ENCODE peak calls at places on chromosomes 13 and 19, in five cellular contexts. One of them, this sample, is unnamed.

GRCh38 chr13:100210966-100211710 is 122.2 kb downstream of the PCCA start:
- DNase-seq in tibial nerve: no peak
- DNase-seq in ovary: no peak
- DNase-seq in sigmoid colon: no peak
- DNase-seq in K562: no peak
- DNase-seq in this sample: no peak

GRCh38 chr13:103638706-103639105 is 572.5 kb upstream of the SLC10A2 start:
- DNase-seq in tibial nerve: no peak
- DNase-seq in ovary: no peak
- DNase-seq in sigmoid colon: no peak
- DNase-seq in K562: no peak
- DNase-seq in this sample: no peak

GRCh38 chr13:51942189-51942588 is 69.1 kb downstream of the ATP7B start:
- DNase-seq in tibial nerve: no peak
- DNase-seq in ovary: no peak
- DNase-seq in sigmoid colon: no peak
- DNase-seq in K562: no peak
- DNase-seq in this sample: peak

GRCh38 chr19:12695997-12696365 is 450 bp downstream of the FBXW9 start:
- DNase-seq in tibial nerve: no peak
- DNase-seq in ovary: no peak
- DNase-seq in sigmoid colon: no peak
- DNase-seq in K562: peak
- DNase-seq in this sample: no peak

GRCh38 chr13:89969996-89970709 is 1377.3 kb upstream of the MIR17HG start:
- DNase-seq in tibial nerve: no peak
- DNase-seq in ovary: no peak
- DNase-seq in sigmoid colon: no peak
- DNase-seq in K562: no peak
- DNase-seq in this sample: no peak

GRCh38 chr13:45928843-45929242 is 77.3 kb upstream of the SIAH3 start:
- DNase-seq in tibial nerve: no peak
- DNase-seq in ovary: no peak
- DNase-seq in sigmoid colon: no peak
- DNase-seq in K562: no peak
- DNase-seq in this sample: no peak

GRCh38 chr13:35716186-35716585 is 239.7 kb upstream of the MAB21L1 start:
- DNase-seq in tibial nerve: no peak
- DNase-seq in ovary: no peak
- DNase-seq in sigmoid colon: peak
- DNase-seq in K562: no peak
- DNase-seq in this sample: no peak

GRCh38 chr19:46081928-46082727 is 41.3 kb upstream of the IGFL4 start:
- DNase-seq in tibial nerve: no peak
- DNase-seq in ovary: no peak
- DNase-seq in sigmoid colon: no peak
- DNase-seq in K562: peak
- DNase-seq in this sample: no peak

GRCh38 chr19:4633140-4633967 is 6.0 kb upstream of the TNFAIP8L1 start:
- DNase-seq in tibial nerve: no peak
- DNase-seq in ovary: no peak
- DNase-seq in sigmoid colon: peak
- DNase-seq in K562: peak
- DNase-seq in this sample: peak

GRCh38 chr13:49521216-49521615 is 25.5 kb downstream of the PHF11 start:
- DNase-seq in tibial nerve: no peak
- DNase-seq in ovary: no peak
- DNase-seq in sigmoid colon: no peak
- DNase-seq in K562: no peak
- DNase-seq in this sample: no peak

GRCh38 chr13:111410232-111411021 is 90.0 kb downstream of the TEX29 start:
- DNase-seq in tibial nerve: no peak
- DNase-seq in ovary: no peak
- DNase-seq in sigmoid colon: peak
- DNase-seq in K562: no peak
- DNase-seq in this sample: no peak

GRCh38 chr13:108915634-108916497 is 286.5 kb downstream of the MYO16 start:
- DNase-seq in tibial nerve: peak
- DNase-seq in ovary: peak
- DNase-seq in sigmoid colon: peak
- DNase-seq in K562: peak
- DNase-seq in this sample: peak
- TF ChIP-seq EP300 in tibial nerve: peak
- TF ChIP-seq EP300 in ovary: peak
- TF ChIP-seq EP300 in sigmoid colon: peak
- TF ChIP-seq EP300 in K562: peak
- TF ChIP-seq EP300 in this sample: no peak

GRCh38 chr13:19959141-19959830 is 759 bp downstream of the ZMYM2 start:
- DNase-seq in tibial nerve: peak
- DNase-seq in ovary: peak
- DNase-seq in sigmoid colon: peak
- DNase-seq in K562: peak
- DNase-seq in this sample: peak

GRCh38 chr13:19960673-19961015 is 2.1 kb downstream of the ZMYM2 start:
- DNase-seq in tibial nerve: no peak
- DNase-seq in ovary: no peak
- DNase-seq in sigmoid colon: no peak
- DNase-seq in K562: no peak
- DNase-seq in this sample: no peak

GRCh38 chr13:19959831-19960672 is 1.5 kb downstream of the ZMYM2 start:
- DNase-seq in tibial nerve: peak
- DNase-seq in ovary: peak
- DNase-seq in sigmoid colon: peak
- DNase-seq in K562: peak
- DNase-seq in this sample: peak

GRCh38 chr13:19957320-19958118 is 1.0 kb upstream of the ZMYM2 start:
- DNase-seq in tibial nerve: peak
- DNase-seq in ovary: peak
- DNase-seq in sigmoid colon: peak
- DNase-seq in K562: no peak
- DNase-seq in this sample: peak

GRCh38 chr13:19958119-19959111 is at the start of gene ZMYM2:
- DNase-seq in tibial nerve: peak
- DNase-seq in ovary: peak
- DNase-seq in sigmoid colon: peak
- DNase-seq in K562: peak
- DNase-seq in this sample: peak
- TF ChIP-seq POLR2A in tibial nerve: peak
- TF ChIP-seq POLR2A in ovary: peak
- TF ChIP-seq POLR2A in sigmoid colon: peak
- TF ChIP-seq POLR2A in K562: peak
- TF ChIP-seq POLR2A in this sample: peak

DNA sequence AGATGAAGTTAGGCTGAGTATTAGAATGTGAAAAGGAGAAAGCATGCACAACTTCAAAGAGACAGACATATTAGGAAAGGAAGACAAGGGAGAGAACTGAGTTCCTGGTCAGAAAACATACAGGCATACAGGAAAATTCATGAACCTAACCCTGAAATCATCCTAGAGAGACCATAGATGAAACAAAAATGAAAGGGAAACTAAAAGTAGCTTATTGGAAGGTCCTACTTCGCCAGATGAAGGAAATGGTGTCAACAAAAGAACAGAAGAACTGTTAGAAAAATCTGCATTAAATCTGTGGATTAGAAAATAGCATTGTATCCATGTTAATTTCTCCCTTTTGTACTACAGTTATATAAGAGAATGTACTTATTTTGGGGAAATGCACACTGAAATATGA is 169.0 kb upstream of the UFM1 start:
- DNase-seq in tibial nerve: no peak
- DNase-seq in ovary: no peak
- DNase-seq in sigmoid colon: no peak
- DNase-seq in K562: no peak
- DNase-seq in this sample: no peak
- TF ChIP-seq EP300 in tibial nerve: no peak
- TF ChIP-seq EP300 in ovary: no peak
- TF ChIP-seq EP300 in sigmoid colon: no peak
- TF ChIP-seq EP300 in K562: no peak
- TF ChIP-seq EP300 in this sample: no peak

GRCh38 chr13:21620858-21621257 is 16.9 kb upstream of the MICU2 start:
- DNase-seq in tibial nerve: no peak
- DNase-seq in ovary: no peak
- DNase-seq in sigmoid colon: no peak
- DNase-seq in K562: no peak
- DNase-seq in this sample: no peak
- TF ChIP-seq POLR2A in tibial nerve: no peak
- TF ChIP-seq POLR2A in ovary: no peak
- TF ChIP-seq POLR2A in sigmoid colon: no peak
- TF ChIP-seq POLR2A in K562: no peak
- TF ChIP-seq POLR2A in this sample: no peak

GRCh38 chr13:66530158-66530557 is 700.0 kb downstream of the PCDH9 start:
- DNase-seq in tibial nerve: no peak
- DNase-seq in ovary: no peak
- DNase-seq in sigmoid colon: no peak
- DNase-seq in K562: no peak
- DNase-seq in this sample: no peak

GRCh38 chr13:66530686-66531085 is 699.5 kb downstream of the PCDH9 start:
- DNase-seq in tibial nerve: no peak
- DNase-seq in ovary: no peak
- DNase-seq in sigmoid colon: no peak
- DNase-seq in K562: no peak
- DNase-seq in this sample: no peak

GRCh38 chr13:66528139-66528538 is 702.0 kb downstream of the PCDH9 start:
- DNase-seq in tibial nerve: no peak
- DNase-seq in ovary: no peak
- DNase-seq in sigmoid colon: no peak
- DNase-seq in K562: no peak
- DNase-seq in this sample: no peak

GRCh38 chr13:66532146-66532545 is 698.0 kb downstream of the PCDH9 start:
- DNase-seq in tibial nerve: no peak
- DNase-seq in ovary: no peak
- DNase-seq in sigmoid colon: no peak
- DNase-seq in K562: no peak
- DNase-seq in this sample: no peak

DNA sequence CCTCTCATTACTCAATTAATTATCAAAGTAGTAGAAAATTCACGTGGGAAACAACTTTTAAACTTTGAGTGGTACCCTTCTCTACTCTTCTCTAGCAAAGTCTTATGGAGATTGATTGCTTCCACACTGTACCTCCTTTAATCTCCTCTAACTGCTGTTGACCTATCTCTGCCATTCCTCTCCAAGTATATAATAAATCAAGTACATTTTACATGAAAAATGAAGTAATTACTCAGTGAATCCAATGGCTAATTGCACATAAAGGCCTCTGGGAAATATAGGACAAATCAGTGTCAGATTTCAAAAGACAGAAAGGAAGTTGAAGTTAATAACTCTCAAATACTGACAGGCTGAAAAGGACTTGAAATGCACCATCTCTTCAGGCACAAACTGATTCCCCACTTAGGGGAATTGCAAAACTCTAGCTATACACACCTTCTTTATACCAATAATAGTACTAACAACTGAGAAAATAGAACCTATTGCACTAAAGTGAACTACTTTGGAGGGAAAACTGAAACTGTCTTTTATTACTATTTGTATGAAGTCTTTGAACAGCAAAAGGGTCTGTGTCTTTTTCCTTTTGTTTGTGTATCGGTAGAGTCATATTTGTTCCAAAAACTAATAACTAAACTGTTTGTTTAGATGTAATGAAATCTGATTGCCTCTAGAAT is 701.1 kb downstream of the PCDH9 start:
- DNase-seq in tibial nerve: no peak
- DNase-seq in ovary: no peak
- DNase-seq in sigmoid colon: no peak
- DNase-seq in K562: no peak
- DNase-seq in this sample: no peak
- TF ChIP-seq EP300 in tibial nerve: no peak
- TF ChIP-seq EP300 in ovary: no peak
- TF ChIP-seq EP300 in sigmoid colon: no peak
- TF ChIP-seq EP300 in K562: no peak
- TF ChIP-seq EP300 in this sample: no peak

GRCh38 chr13:110106726-110107125 is 200.2 kb downstream of the COL4A1 start:
- DNase-seq in tibial nerve: no peak
- DNase-seq in ovary: no peak
- DNase-seq in sigmoid colon: peak
- DNase-seq in K562: no peak
- DNase-seq in this sample: no peak

GRCh38 chr13:110109910-110110309 is 197.0 kb downstream of the COL4A1 start:
- DNase-seq in tibial nerve: no peak
- DNase-seq in ovary: peak
- DNase-seq in sigmoid colon: peak
- DNase-seq in K562: no peak
- DNase-seq in this sample: no peak

GRCh38 chr13:110107568-110108347 is 199.2 kb downstream of the COL4A1 start:
- DNase-seq in tibial nerve: no peak
- DNase-seq in ovary: no peak
- DNase-seq in sigmoid colon: no peak
- DNase-seq in K562: no peak
- DNase-seq in this sample: no peak

GRCh38 chr13:110109140-110109783 is 197.7 kb downstream of the COL4A1 start:
- DNase-seq in tibial nerve: no peak
- DNase-seq in ovary: no peak
- DNase-seq in sigmoid colon: no peak
- DNase-seq in K562: no peak
- DNase-seq in this sample: no peak

GRCh38 chr13:110108348-110109139 is 198.4 kb downstream of the COL4A1 start:
- DNase-seq in tibial nerve: peak
- DNase-seq in ovary: peak
- DNase-seq in sigmoid colon: peak
- DNase-seq in K562: peak
- DNase-seq in this sample: peak
- TF ChIP-seq POLR2A in tibial nerve: no peak
- TF ChIP-seq POLR2A in ovary: no peak
- TF ChIP-seq POLR2A in sigmoid colon: no peak
- TF ChIP-seq POLR2A in K562: no peak
- TF ChIP-seq POLR2A in this sample: no peak

DNA sequence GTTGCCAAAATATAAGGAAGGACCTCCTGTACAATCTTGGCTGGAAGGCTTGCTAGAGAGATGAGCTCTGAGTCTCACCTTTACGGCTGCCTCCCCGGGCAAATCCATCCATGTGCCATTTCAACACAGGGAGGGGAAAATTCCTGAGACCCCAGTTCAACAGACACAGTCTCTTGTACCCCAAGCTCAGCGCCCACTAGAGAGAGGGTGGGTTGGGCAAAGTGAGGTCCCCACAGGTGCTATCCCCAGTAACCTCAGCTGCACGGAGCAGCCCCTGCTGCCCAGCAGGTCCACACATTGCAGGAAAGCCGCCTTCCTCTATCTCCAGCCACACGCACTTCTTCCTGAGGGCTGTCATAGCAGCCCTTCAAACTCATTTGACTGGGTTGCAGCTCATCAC is 80.5 kb downstream of the TSHZ3 start:
- DNase-seq in tibial nerve: no peak
- DNase-seq in ovary: no peak
- DNase-seq in sigmoid colon: peak
- DNase-seq in K562: no peak
- DNase-seq in this sample: no peak
- TF ChIP-seq EP300 in tibial nerve: no peak
- TF ChIP-seq EP300 in ovary: no peak
- TF ChIP-seq EP300 in sigmoid colon: no peak
- TF ChIP-seq EP300 in K562: no peak
- TF ChIP-seq EP300 in this sample: no peak